ENCODE peak calls at places on chromosomes 11 and 22, in seven cellular contexts. H is mesenchymal stem cell, P is neuronal stem cell, C is trophoblast cell, O is H9, K is IMR-90, E is H1. W is an unnamed sample.

GRCh38 chr11:129453293-129453721 is 77.7 kb downstream of the BARX2 start:
- DNase-seq in H (no peak), P (peak), C (no peak), O (no peak), K (no peak), E (no peak), W (no peak)

GRCh38 chr11:129106788-129107187 is 85.3 kb downstream of the ARHGAP32 start:
- DNase-seq in H (no peak), P (no peak), C (no peak), O (no peak), K (no peak), E (no peak), W (no peak)

GRCh38 chr22:31272522-31273446 is 19.5 kb downstream of the PIK3IP1 start:
- DNase-seq in H (peak), P (peak), C (peak), O (peak), K (peak), E (peak), W (peak)

GRCh38 chr22:46750861-46751260 is 11.6 kb upstream of the TBC1D22A start:
- DNase-seq in H (no peak), P (no peak), C (no peak), O (no peak), K (no peak), E (no peak), W (no peak)

GRCh38 chr11:28606930-28607329 is 498.7 kb downstream of the METTL15 start:
- DNase-seq in H (peak), P (no peak), C (no peak), O (peak), K (no peak), E (no peak), W (peak)

GRCh38 chr22:21010426-21011113 is 4.4 kb upstream of the P2RX6 start:
- DNase-seq in H (no peak), P (no peak), C (no peak), O (peak), K (no peak), E (no peak), W (no peak)

GRCh38 chr22:29700949-29701927 is 18.6 kb upstream of the CABP7 start:
- DNase-seq in H (peak), P (no peak), C (peak), O (peak), K (peak), E (no peak), W (peak)

GRCh38 chr11:92829671-92830070 is 139.8 kb upstream of the MTNR1B start:
- DNase-seq in H (no peak), P (no peak), C (no peak), O (no peak), K (no peak), E (no peak), W (no peak)

GRCh38 chr11:65553301-65554001 is 4.7 kb downstream of the LTBP3 start:
- DNase-seq in H (no peak), P (no peak), C (peak), O (peak), K (no peak), E (peak), W (peak)

GRCh38 chr22:37749831-37750595 is 53.2 kb downstream of the TRIOBP start:
- DNase-seq in H (peak), P (no peak), C (peak), O (no peak), K (peak), E (no peak), W (peak)

GRCh38 chr11:61164610-61165424 is 3.6 kb upstream of the VPS37C start:
- DNase-seq in H (no peak), P (no peak), C (no peak), O (no peak), K (no peak), E (no peak), W (peak)

GRCh38 chr22:48758905-48759875 is 1068.5 kb downstream of the BRD1 start:
- DNase-seq in H (no peak), P (no peak), C (no peak), O (peak), K (no peak), E (no peak), W (no peak)

GRCh38 chr11:61079416-61080150 is 22.7 kb upstream of the CD5 start:
- DNase-seq in H (no peak), P (no peak), C (no peak), O (no peak), K (no peak), E (no peak), W (no peak)

GRCh38 chr11:2511421-2512369 is 66.9 kb downstream of the KCNQ1 start:
- DNase-seq in H (no peak), P (no peak), C (no peak), O (no peak), K (no peak), E (no peak), W (no peak)

GRCh38 chr11:45592581-45592980 is 72.8 kb downstream of the CHST1 start:
- DNase-seq in H (no peak), P (no peak), C (no peak), O (no peak), K (no peak), E (no peak), W (peak)
- H3K4ac ChIP-seq in H (no peak), P (no peak), C (no peak), O (no peak), K (no peak), E (no peak), W (no peak)

GRCh38 chr22:24759765-24760164 is 14.8 kb downstream of the PIWIL3 start:
- DNase-seq in H (no peak), P (no peak), C (no peak), O (no peak), K (no peak), E (no peak), W (no peak)
- H2AK5ac ChIP-seq in H (no peak), P (no peak), C (no peak), O (no peak), K (no peak), E (no peak), W (no peak)

GRCh38 chr11:67264260-67264659 is 2.0 kb upstream of the GRK2 start:
- DNase-seq in H (no peak), P (no peak), C (no peak), O (no peak), K (no peak), E (no peak), W (no peak)
- H3K4ac ChIP-seq in H (no peak), P (no peak), C (no peak), O (no peak), K (no peak), E (no peak), W (no peak)

DNA sequence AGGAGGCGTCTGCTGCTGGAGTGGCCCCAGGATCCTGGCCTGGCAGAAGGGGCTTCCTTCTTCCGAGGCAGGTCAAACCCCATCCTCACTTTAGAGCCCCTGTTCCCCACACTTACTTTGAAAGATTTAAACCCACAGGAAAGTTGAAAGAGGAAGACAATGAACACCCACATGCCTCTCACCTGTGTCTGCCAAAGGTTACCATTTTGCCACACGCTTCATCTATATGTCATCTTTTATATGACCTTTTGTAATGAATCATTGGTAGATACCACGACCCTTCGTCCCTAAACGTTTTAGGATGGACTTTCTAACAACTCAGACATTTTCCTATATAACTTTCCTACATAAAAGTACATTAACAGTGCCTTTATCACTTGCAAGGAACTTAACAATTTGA is 39.8 kb upstream of the BID start:
- DNase-seq in H (no peak), P (no peak), C (no peak), O (no peak), K (no peak), E (no peak), W (no peak)
- H2AK5ac ChIP-seq in H (no peak), P (no peak), C (no peak), O (no peak), K (no peak), E (no peak), W (no peak)

DNA sequence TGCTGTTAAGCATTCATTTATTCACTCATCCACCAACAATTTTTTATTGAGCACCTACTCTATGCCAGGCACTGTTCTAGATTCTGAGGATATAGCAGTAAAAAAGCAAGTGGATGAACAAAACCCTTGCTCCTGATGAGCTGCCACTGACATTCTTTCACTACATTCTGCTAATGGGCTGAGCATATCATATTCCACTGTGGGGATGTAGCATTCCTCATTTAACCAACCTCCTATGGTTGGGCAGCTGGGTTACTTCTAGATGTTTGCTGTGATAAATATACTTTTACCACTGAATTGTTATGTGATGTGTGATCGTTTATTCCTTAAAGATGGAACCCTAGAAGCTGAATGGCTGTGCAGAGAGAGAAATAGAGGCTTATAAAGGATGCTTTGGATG is 176.9 kb downstream of the MN1 start:
- DNase-seq in H (no peak), P (no peak), C (no peak), O (no peak), K (no peak), E (no peak), W (no peak)
- H3K4ac ChIP-seq in H (no peak), P (no peak), C (no peak), O (no peak), K (no peak), E (no peak), W (no peak)

GRCh38 chr22:35066768-35067167 is 810 bp downstream of the ISX start:
- DNase-seq in H (no peak), P (no peak), C (no peak), O (no peak), K (no peak), E (no peak), W (no peak)

GRCh38 chr22:35070451-35071093 is 4.6 kb downstream of the ISX start:
- DNase-seq in H (no peak), P (no peak), C (no peak), O (no peak), K (no peak), E (no peak), W (no peak)

GRCh38 chr22:35065183-35065582 is 775 bp upstream of the ISX start:
- DNase-seq in H (no peak), P (no peak), C (no peak), O (no peak), K (no peak), E (no peak), W (no peak)

GRCh38 chr22:35064664-35065063 is 1.3 kb upstream of the ISX start:
- DNase-seq in H (no peak), P (no peak), C (no peak), O (no peak), K (no peak), E (no peak), W (no peak)

DNA sequence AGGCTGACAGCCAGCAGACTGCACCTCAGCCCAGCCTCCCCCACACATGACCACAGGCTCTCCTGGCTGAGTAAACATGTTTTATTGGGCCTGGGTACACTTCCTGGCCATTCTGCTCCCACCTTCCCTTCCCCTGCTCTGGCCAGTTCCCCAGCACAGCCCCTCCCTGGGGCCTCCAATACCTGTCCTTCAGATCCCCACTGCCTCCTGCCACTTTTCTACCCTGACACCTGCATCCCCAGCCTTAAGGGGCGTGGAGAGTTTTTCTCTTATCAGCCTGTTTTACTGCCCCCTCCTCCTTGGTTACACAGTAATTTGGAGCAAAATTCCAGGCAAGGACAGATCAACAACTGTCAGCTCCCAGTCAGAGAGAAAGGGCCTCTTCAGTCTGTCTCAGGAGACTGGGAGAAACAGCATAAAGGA is at the start of gene ISX:
- DNase-seq in H (no peak), P (no peak), C (no peak), O (no peak), K (no peak), E (no peak), W (no peak)
- H2AK5ac ChIP-seq in H (no peak), P (no peak), C (no peak), O (no peak), K (no peak), E (no peak), W (no peak)

DNA sequence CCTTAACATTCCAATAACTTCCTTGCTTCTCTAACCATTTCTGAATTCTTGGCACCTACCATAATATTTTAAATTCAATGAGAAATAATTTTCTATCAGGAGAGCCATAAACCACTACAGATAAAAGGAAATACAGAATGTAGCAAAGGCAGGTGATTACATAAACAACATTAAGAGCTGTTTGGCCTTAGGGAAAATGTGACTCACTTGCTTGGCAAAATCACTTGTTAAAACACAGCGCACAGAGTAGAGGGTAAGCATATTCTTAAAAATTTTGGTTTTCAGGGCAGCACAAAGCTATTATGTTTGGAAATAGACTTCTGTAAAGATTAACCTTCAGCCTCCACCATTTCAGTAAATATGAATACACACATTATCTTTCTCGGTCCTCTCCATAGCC is 26.4 kb downstream of the IZUMO1R start:
- DNase-seq in H (no peak), P (no peak), C (no peak), O (no peak), K (no peak), E (no peak), W (no peak)
- H3K4ac ChIP-seq in H (no peak), P (no peak), C (no peak), O (no peak), K (no peak), E (no peak), W (no peak)

GRCh38 chr22:44204937-44205712 is 24.4 kb downstream of the PARVG start:
- DNase-seq in H (no peak), P (no peak), C (no peak), O (no peak), K (no peak), E (no peak), W (no peak)
- H2AK5ac ChIP-seq in H (no peak), P (peak), C (no peak), O (no peak), K (peak), E (no peak), W (no peak)

W was measured in mesendoderm.